ENCODE peak calls at places on chromosomes 2 and 18, in six cellular contexts. B is GM04504, T is sigmoid colon, X is lung, K is WTC11, V is GM12891. Q is an unnamed sample.

GRCh38 chr2:72204156-72204781 is 56.6 kb upstream of the CYP26B1 start:
- DNase-seq in X (no peak), T (no peak), V (no peak), K (no peak), B (no peak), Q (no peak)

GRCh38 chr2:47890711-47891368 is 15.5 kb downstream of the FBXO11 start:
- DNase-seq in T (no peak), V (no peak), K (no peak), X (no peak), B (no peak), Q (no peak)

GRCh38 chr2:130389363-130389762 is 33.5 kb downstream of the PTPN18 start:
- DNase-seq in V (no peak), X (no peak), B (no peak), K (no peak), T (peak), Q (no peak)

GRCh38 chr2:159758239-159758638 is 39.8 kb downstream of the CD302 start:
- DNase-seq in V (no peak), T (no peak), K (no peak), B (no peak), X (no peak), Q (no peak)

GRCh38 chr2:172253190-172254052 is 150.7 kb upstream of the DLX2 start:
- DNase-seq in V (no peak), B (peak), X (peak), T (no peak), K (no peak), Q (no peak)

GRCh38 chr2:178756843-178757242 is 50.4 kb downstream of the TTN start:
- DNase-seq in B (peak), V (no peak), K (no peak), X (no peak), T (no peak), Q (no peak)

GRCh38 chr2:25378731-25379490 is 37.2 kb upstream of the DNMT3A start:
- DNase-seq in K (peak), V (no peak), T (peak), X (no peak), B (no peak), Q (no peak)

GRCh38 chr2:182101263-182101662 is 115.6 kb downstream of the PPP1R1C start:
- DNase-seq in B (no peak), V (no peak), T (no peak), K (no peak), X (no peak), Q (no peak)

GRCh38 chr2:166518634-166519390 is 24.8 kb upstream of the SCN7A start:
- DNase-seq in X (no peak), K (no peak), B (no peak), V (no peak), T (no peak), Q (no peak)

GRCh38 chr2:191758420-191759199 is 80.7 kb downstream of the NABP1 start:
- DNase-seq in V (peak), K (peak), B (no peak), X (peak), T (no peak), Q (peak)

GRCh38 chr2:225429718-225430117 is 30.2 kb downstream of the NYAP2 start:
- DNase-seq in K (no peak), V (no peak), X (no peak), T (no peak), B (no peak), Q (peak)

GRCh38 chr18:12391487-12392136 is 14.6 kb upstream of the AFG3L2 start:
- DNase-seq in V (peak), K (peak), T (peak), B (no peak), X (peak), Q (peak)

GRCh38 chr18:5515007-5515744 is 28.6 kb downstream of the EPB41L3 start:
- DNase-seq in X (no peak), K (no peak), V (no peak), T (no peak), B (no peak), Q (no peak)